ENCODE peak calls at places on chromosomes 2 and 18, in six cellular contexts. R, S, C, N, H and D are unnamed samples.

GRCh38 chr2:223612501-223612900 is 10.3 kb upstream of the SCG2 start:
- DNase-seq in R (no peak), S (no peak), C (no peak), N (no peak), H (no peak), D (no peak)

GRCh38 chr2:205768341-205768740 is 86.0 kb downstream of the NRP2 start:
- DNase-seq in R (no peak), S (no peak), C (no peak), N (no peak), H (no peak), D (no peak)

GRCh38 chr2:200321780-200322534 is 15.5 kb downstream of the SPATS2L start:
- DNase-seq in R (no peak), S (no peak), C (no peak), N (no peak), H (no peak), D (no peak)

GRCh38 chr18:470661-471501 is 29.6 kb downstream of the COLEC12 start:
- DNase-seq in R (no peak), S (no peak), C (no peak), N (no peak), H (no peak), D (no peak)

GRCh38 chr18:23356915-23357421 is 96.1 kb upstream of the RIOK3 start:
- DNase-seq in R (no peak), S (no peak), C (no peak), N (no peak), H (no peak), D (no peak)

GRCh38 chr18:48152549-48152948 is 222.1 kb upstream of the SMAD2 start:
- DNase-seq in R (no peak), S (no peak), C (no peak), N (no peak), H (no peak), D (no peak)

GRCh38 chr2:25655316-25655715 is 18.1 kb downstream of the DTNB start:
- DNase-seq in R (no peak), S (no peak), C (no peak), N (no peak), H (no peak), D (no peak)

GRCh38 chr2:188202777-188203176 is 88.9 kb upstream of the GULP1 start:
- DNase-seq in R (no peak), S (no peak), C (no peak), N (no peak), H (no peak), D (no peak)

GRCh38 chr2:46878886-46879285 is 36.7 kb downstream of the MCFD2 start:
- DNase-seq in R (peak), S (no peak), C (no peak), N (no peak), H (no peak), D (no peak)

GRCh38 chr2:233430091-233430490 is 75.8 kb downstream of the DGKD start:
- DNase-seq in R (no peak), S (no peak), C (no peak), N (no peak), H (no peak), D (no peak)

GRCh38 chr2:239806276-239806675 is 218.9 kb downstream of the NDUFA10 start:
- DNase-seq in R (peak), S (no peak), C (no peak), N (no peak), H (no peak), D (no peak)

GRCh38 chr2:176583530-176584101 is 314.4 kb downstream of the MTX2 start:
- DNase-seq in R (no peak), S (no peak), C (no peak), N (no peak), H (no peak), D (no peak)

GRCh38 chr2:120586507-120587283 is 149.0 kb upstream of the GLI2 start:
- DNase-seq in R (no peak), S (no peak), C (peak), N (no peak), H (no peak), D (peak)

GRCh38 chr18:22063077-22063476 is 106.3 kb upstream of the GATA6 start:
- DNase-seq in R (no peak), S (no peak), C (no peak), N (no peak), H (no peak), D (no peak)

GRCh38 chr2:201858781-201859180 is 52.4 kb downstream of the CDK15 start:
- DNase-seq in R (no peak), S (no peak), C (peak), N (peak), H (peak), D (no peak)

GRCh38 chr2:19863303-19864041 is 38.3 kb downstream of the TTC32 start:
- DNase-seq in R (peak), S (peak), C (peak), N (peak), H (peak), D (peak)

GRCh38 chr2:19864369-19864768 is 37.4 kb downstream of the TTC32 start:
- DNase-seq in R (no peak), S (no peak), C (no peak), N (no peak), H (no peak), D (no peak)

GRCh38 chr2:19868224-19868623 is 33.6 kb downstream of the TTC32 start:
- DNase-seq in R (no peak), S (no peak), C (no peak), N (no peak), H (no peak), D (no peak)

GRCh38 chr2:19866741-19867140 is 35.0 kb downstream of the TTC32 start:
- DNase-seq in R (no peak), S (no peak), C (no peak), N (no peak), H (no peak), D (no peak)

GRCh38 chr2:19865151-19865550 is 36.6 kb downstream of the TTC32 start:
- DNase-seq in R (no peak), S (no peak), C (no peak), N (no peak), H (no peak), D (no peak)
- TF ChIP-seq CTCF in R (no peak), S (no peak), C (no peak), N (no peak), H (no peak), D (no peak)

GRCh38 chr18:45837283-45838070 is 12.0 kb downstream of the SIGLEC15 start:
- DNase-seq in R (no peak), S (no peak), C (peak), N (peak), H (no peak), D (peak)
- H3K4me3 ChIP-seq in R (peak), S (no peak), C (peak), N (peak), H (no peak), D (peak)

DNA sequence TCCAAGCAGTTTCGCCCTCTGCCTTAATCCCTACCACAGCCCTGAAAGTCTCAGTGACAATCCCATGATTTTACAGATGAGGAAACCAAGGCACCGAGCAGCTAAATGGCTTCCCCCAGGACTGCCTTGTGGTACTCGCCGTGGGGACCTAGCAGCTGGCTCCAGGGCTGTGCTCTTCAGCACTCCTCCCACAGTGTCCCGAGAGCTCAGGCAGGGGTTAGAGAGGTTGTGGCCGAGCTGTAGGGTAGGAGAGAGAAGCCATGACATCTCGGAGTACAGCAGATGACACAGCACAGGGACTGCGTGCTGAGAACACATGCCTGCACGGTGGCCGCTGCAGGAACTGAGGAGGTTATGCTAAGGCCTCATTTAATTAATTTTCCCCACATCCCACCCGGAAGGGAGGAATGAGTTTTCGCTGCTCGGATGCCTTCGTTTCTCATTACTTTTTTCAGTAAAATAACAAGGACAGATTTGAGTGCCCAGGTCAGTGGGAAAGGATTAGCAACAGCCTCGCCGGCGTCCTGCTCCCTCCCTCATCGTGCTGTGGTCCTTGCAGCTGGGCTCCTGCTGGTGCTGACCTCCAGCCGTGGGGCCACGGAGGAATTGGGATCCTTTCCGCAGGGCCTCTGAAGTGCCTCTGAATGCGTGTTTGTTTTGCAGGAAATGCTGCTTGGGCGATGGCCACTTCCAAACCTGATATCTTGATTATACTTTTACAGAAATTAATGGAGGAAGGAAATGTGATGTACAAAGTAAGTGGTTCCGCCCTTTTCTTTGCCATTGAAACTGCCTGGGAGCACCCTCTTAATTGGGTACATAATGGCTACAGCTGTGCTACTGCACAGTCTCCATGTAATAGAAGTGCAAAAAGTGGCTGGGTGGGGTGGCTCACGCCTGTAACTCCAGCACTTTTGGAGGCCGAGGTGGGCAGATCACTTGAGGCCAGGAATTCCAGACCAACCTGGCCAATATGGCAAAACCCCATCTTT is 61.2 kb downstream of the WDSUB1 start:
- DNase-seq in R (no peak), S (no peak), C (no peak), N (no peak), H (no peak), D (no peak)
- H3K27ac ChIP-seq in R (peak), S (no peak), C (peak), N (no peak), H (no peak), D (peak)

GRCh38 chr2:236177967-236178909 is 10.1 kb upstream of the GBX2 start:
- DNase-seq in R (peak), S (peak), C (peak), N (peak), H (peak), D (peak)
- TF ChIP-seq CTCF in R (peak), S (peak), C (peak), N (peak), H (peak), D (peak)

GRCh38 chr2:8564475-8564874 is 117.4 kb upstream of the ID2 start:
- DNase-seq in R (no peak), S (no peak), C (no peak), N (no peak), H (no peak), D (no peak)
- H3K4me3 ChIP-seq in R (no peak), S (no peak), C (no peak), N (no peak), H (no peak), D (no peak)

GRCh38 chr2:105578166-105578565 is 166.5 kb upstream of the NCK2 start:
- DNase-seq in R (no peak), S (no peak), C (no peak), N (peak), H (no peak), D (no peak)

GRCh38 chr2:105575626-105576025 is 169.1 kb upstream of the NCK2 start:
- DNase-seq in R (no peak), S (no peak), C (no peak), N (no peak), H (no peak), D (no peak)

GRCh38 chr2:105576440-105577241 is 168.1 kb upstream of the NCK2 start:
- DNase-seq in R (no peak), S (peak), C (no peak), N (no peak), H (peak), D (no peak)

GRCh38 chr2:105576050-105576439 is 168.7 kb upstream of the NCK2 start:
- DNase-seq in R (no peak), S (no peak), C (no peak), N (no peak), H (no peak), D (no peak)

DNA sequence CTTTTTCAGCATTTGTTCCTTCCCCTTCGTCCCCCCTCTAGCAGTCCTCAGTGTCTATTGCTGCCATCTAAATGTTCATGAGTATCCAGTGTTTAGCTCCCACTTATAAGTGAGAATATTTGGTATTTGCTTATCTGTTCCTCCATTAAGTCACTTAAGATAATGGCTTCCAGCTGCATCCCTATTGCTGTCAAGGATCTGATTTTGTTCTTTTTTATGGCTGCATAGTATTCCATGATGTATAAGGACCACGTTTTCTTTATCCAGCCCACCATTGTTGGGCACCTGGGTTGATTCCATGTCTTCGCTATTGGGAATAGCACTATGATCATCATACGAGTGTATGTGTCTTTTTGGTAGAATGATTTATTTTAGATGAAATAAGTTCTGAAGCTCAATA is 166.9 kb upstream of the NCK2 start:
- DNase-seq in R (no peak), S (no peak), C (no peak), N (no peak), H (no peak), D (no peak)
- H3K27ac ChIP-seq in R (no peak), S (no peak), C (no peak), N (no peak), H (no peak), D (no peak)

GRCh38 chr2:181656450-181657261 is at the start of gene CERKL:
- DNase-seq in R (peak), S (peak), C (peak), N (peak), H (no peak), D (peak)
- TF ChIP-seq CTCF in R (no peak), S (no peak), C (no peak), N (no peak), H (no peak), D (peak)

GRCh38 chr2:211931314-211931713 is 607.3 kb downstream of the ERBB4 start:
- DNase-seq in R (no peak), S (no peak), C (no peak), N (no peak), H (no peak), D (no peak)

GRCh38 chr2:211928186-211928585 is 610.4 kb downstream of the ERBB4 start:
- DNase-seq in R (no peak), S (no peak), C (no peak), N (no peak), H (no peak), D (no peak)

GRCh38 chr2:211930331-211930730 is 608.3 kb downstream of the ERBB4 start:
- DNase-seq in R (no peak), S (no peak), C (no peak), N (no peak), H (no peak), D (no peak)
- H3K4me3 ChIP-seq in R (no peak), S (no peak), C (peak), N (no peak), H (no peak), D (no peak)

GRCh38 chr2:30361751-30362394 is 85.2 kb upstream of the LCLAT1 start:
- DNase-seq in R (no peak), S (no peak), C (no peak), N (no peak), H (no peak), D (no peak)
- H3K27ac ChIP-seq in R (no peak), S (no peak), C (peak), N (no peak), H (no peak), D (peak)